ENCODE peak calls at places on chromosome 7, in nine cellular contexts. G is upper lobe of left lung, R is HepG2, X is uterus, F is lower leg skin, T is ovary, S is breast epithelium, U is NB4, B is Peyer's patch. Q is an unnamed sample.

GRCh38 chr7:129452589-129453231 is 18.5 kb downstream of the STRIP2 start:
- DNase-seq in T (no peak), G (no peak), S (no peak), X (no peak), R (no peak), F (no peak), B (no peak), U (no peak), Q (no peak)

GRCh38 chr7:46059308-46060020 is 138.4 kb upstream of the IGFBP3 start:
- DNase-seq in R (no peak), F (no peak), G (no peak), T (no peak), S (no peak), B (no peak), U (no peak), X (peak; percentile 24), Q (no peak)

GRCh38 chr7:130365511-130366441 is 14.5 kb upstream of the CPA1 start:
- DNase-seq in X (peak; percentile 88), R (no peak), T (peak; percentile 94), B (peak; percentile 50), G (no peak), S (peak; percentile 73), F (no peak), U (no peak), Q (no peak)

GRCh38 chr7:132475037-132475668 is 101.1 kb downstream of the PLXNA4 start:
- DNase-seq in S (no peak), X (no peak), R (no peak), T (no peak), U (no peak), F (no peak), G (no peak), B (no peak), Q (no peak)

GRCh38 chr7:776992-777520 is 50.0 kb upstream of the PRKAR1B start:
- DNase-seq in F (no peak), S (no peak), R (no peak), X (no peak), T (no peak), B (no peak), U (no peak), G (no peak), Q (no peak)

GRCh38 chr7:35261041-35261440 is 7.1 kb upstream of the TBX20 start:
- DNase-seq in U (no peak), G (no peak), F (no peak), S (no peak), B (no peak), R (no peak), T (no peak), X (no peak), Q (no peak)

GRCh38 chr7:99860281-99861127 is 16.3 kb downstream of the OR2AE1 start:
- DNase-seq in T (no peak), R (peak; percentile 97), X (no peak), U (no peak), G (no peak), B (peak; percentile 53), F (no peak), S (peak; percentile 87), Q (no peak)

GRCh38 chr7:30080818-30081217 is 52.6 kb downstream of the PLEKHA8 start:
- DNase-seq in U (no peak), T (no peak), R (no peak), S (no peak), G (no peak), B (no peak), F (no peak), X (no peak), Q (no peak)

GRCh38 chr7:21641546-21641945 is 98.7 kb downstream of the DNAH11 start:
- DNase-seq in T (no peak), R (no peak), F (no peak), U (no peak), G (no peak), B (no peak), X (no peak), S (no peak), Q (no peak)

GRCh38 chr7:88184848-88185304 is 35.0 kb downstream of the SRI start:
- DNase-seq in T (no peak), X (no peak), S (peak; percentile 51), F (no peak), B (no peak), U (peak; percentile 36), G (no peak), R (no peak), Q (no peak)

GRCh38 chr7:116277070-116277469 is 66.7 kb downstream of the TES start:
- DNase-seq in G (no peak), U (no peak), F (no peak), S (no peak), X (no peak), T (no peak), B (no peak), R (no peak), Q (no peak)

GRCh38 chr7:50860174-50860573 is 77.5 kb upstream of the GRB10 start:
- DNase-seq in F (no peak), X (no peak), T (no peak), S (no peak), R (no peak), B (no peak), U (no peak), G (no peak), Q (no peak)

GRCh38 chr7:150992833-150993302 is 2.1 kb downstream of the NOS3 start:
- DNase-seq in T (no peak), G (no peak), X (peak; percentile 63), F (no peak), U (peak; percentile 69), R (peak; percentile 52), B (no peak), S (no peak), Q (peak; percentile 51)

GRCh38 chr7:45663167-45663921 is 89.2 kb downstream of the ADCY1 start:
- DNase-seq in G (no peak), R (peak; percentile 25), F (peak; percentile 62), U (peak; percentile 68), T (peak; percentile 6), S (no peak), X (no peak), B (peak; percentile 52), Q (peak; percentile 26)

GRCh38 chr7:95028683-95029082 is 121.3 kb downstream of the PPP1R9A start:
- DNase-seq in R (peak; percentile 92), X (no peak), B (no peak), S (no peak), T (no peak), G (no peak), U (no peak), F (no peak), Q (no peak)

DNA sequence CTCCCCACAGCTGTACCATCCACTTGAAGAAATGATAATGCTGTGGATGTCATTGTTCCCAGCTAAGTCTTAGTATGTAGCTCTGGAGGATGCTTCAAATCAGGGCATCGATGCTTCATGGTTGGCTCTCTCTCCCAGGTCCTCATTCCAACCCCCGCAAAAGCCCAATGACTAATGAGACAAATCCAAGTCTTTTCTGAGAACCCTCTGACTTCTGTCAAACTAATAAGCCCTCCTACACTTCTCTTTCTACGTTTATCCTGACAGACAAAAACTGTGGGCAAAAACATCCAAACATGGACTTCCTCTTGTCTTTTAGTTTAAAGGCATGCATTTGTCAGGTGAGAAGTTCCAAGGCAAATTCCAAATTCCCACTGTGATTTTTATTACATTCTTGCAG is 260.4 kb upstream of the TAC1 start:
- DNase-seq in S (no peak), T (no peak), F (no peak), X (no peak), R (no peak), G (no peak), U (no peak), B (no peak), Q (no peak)
- TF ChIP-seq POLR2A in S (no peak), T (no peak), F (no peak), X (no peak), R (no peak), G (no peak), U (no peak), B (no peak), Q (no peak)

GRCh38 chr7:154412105-154412504 is 359.9 kb downstream of the DPP6 start:
- DNase-seq in F (no peak), U (no peak), X (no peak), T (no peak), S (no peak), R (no peak), G (no peak), B (no peak), Q (no peak)
- TF ChIP-seq POLR2A in F (no peak), U (no peak), X (no peak), T (no peak), S (no peak), R (no peak), G (no peak), B (no peak), Q (no peak)

DNA sequence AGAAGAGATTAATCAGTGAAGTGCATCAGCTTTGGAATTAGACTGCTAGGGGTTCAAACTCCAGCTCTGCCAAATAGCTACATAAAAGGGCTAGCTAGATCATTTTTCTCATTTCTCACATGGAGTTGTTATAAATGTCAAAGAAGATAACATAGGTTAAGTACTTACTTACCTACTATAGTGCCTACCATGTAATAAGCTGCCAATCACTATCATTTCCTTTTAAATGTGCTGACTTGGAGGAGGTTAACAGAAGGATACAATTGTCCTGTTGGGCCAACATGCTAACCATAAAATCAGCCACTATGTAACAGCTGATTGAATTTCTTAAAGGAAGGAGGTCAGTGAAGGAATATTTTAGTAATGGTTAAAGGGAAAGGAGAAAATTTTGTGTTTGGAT is 40.7 kb downstream of the KDM7A start:
- DNase-seq in G (no peak), T (no peak), S (no peak), X (no peak), U (no peak), B (no peak), F (no peak), R (no peak), Q (no peak)
- TF ChIP-seq POLR2A in G (no peak), T (no peak), S (no peak), X (no peak), U (no peak), B (no peak), F (no peak), R (no peak), Q (no peak)

GRCh38 chr7:37421820-37422219 is 26.8 kb downstream of the ELMO1 start:
- DNase-seq in B (no peak), X (peak; percentile 21), F (peak; percentile 70), R (no peak), G (no peak), U (no peak), T (no peak), S (peak; percentile 30), Q (no peak)
- TF ChIP-seq POLR2A in B (no peak), X (no peak), F (no peak), R (no peak), G (no peak), U (no peak), T (no peak), S (no peak), Q (no peak)